ENCODE peak calls at places on chromosomes 4 and X, in seven cellular contexts. O is K562, T is SK-N-SH, D is GM12878, X is GM23338, N is HepG2, L is HCT116. H is an unnamed sample. For H3K36me3, the result is how much of the 10 kb centered on the place peaks cover.

GRCh38 chr4:133156096-133156495 is 7.0 kb downstream of the PCDH10 start:
- DNase-seq in O (no peak), T (no peak), D (no peak), X (no peak), N (no peak), L (no peak), H (no peak)

GRCh38 chr4:39526810-39527295 is 386 bp downstream of the UGDH start:
- DNase-seq in O (peak), T (no peak), D (no peak), X (peak), N (no peak), L (no peak), H (no peak)

GRCh38 chrX:48908600-48908999 is 2.8 kb downstream of the SLC35A2 start:
- DNase-seq in O (no peak), T (no peak), D (no peak), X (no peak), N (no peak), L (no peak), H (no peak)

GRCh38 chrX:43618376-43619205 is 37.5 kb upstream of the MAOA start:
- DNase-seq in O (no peak), T (no peak), D (no peak), X (peak), N (peak), L (no peak), H (no peak)

GRCh38 chr4:6689506-6689960 is 4.1 kb upstream of the S100P start:
- DNase-seq in O (no peak), T (no peak), D (no peak), X (no peak), N (peak), L (no peak), H (no peak)

GRCh38 chr4:76784237-76784636 is 113.7 kb downstream of the SOWAHB start:
- DNase-seq in O (no peak), T (no peak), D (no peak), X (peak), N (no peak), L (no peak), H (no peak)

GRCh38 chrX:25442501-25442900 is 426.7 kb upstream of the ARX start:
- DNase-seq in O (no peak), T (no peak), D (no peak), X (peak), N (no peak), L (no peak), H (no peak)

GRCh38 chr4:57190651-57191481 is 80.7 kb upstream of the IGFBP7 start:
- DNase-seq in O (peak), T (peak), D (no peak), X (peak), N (peak), L (peak), H (peak)

GRCh38 chr4:112214397-112215264 is 17.0 kb upstream of the AP1AR start:
- DNase-seq in O (peak), T (peak), D (no peak), X (peak), N (peak), L (peak), H (no peak)

GRCh38 chrX:17242470-17242869 is 132.5 kb upstream of the NHS start:
- DNase-seq in O (peak), T (peak), D (no peak), X (peak), N (peak), L (peak), H (peak)

GRCh38 chrX:13252726-13253125 is 67.1 kb downstream of the ATXN3L start:
- DNase-seq in O (no peak), T (no peak), D (no peak), X (no peak), N (no peak), L (no peak), H (no peak)

GRCh38 chr4:148067307-148067916 is 335.5 kb downstream of the ARHGAP10 start:
- DNase-seq in O (no peak), T (no peak), D (no peak), X (no peak), N (no peak), L (no peak), H (no peak)

GRCh38 chrX:68252664-68253063 is 180.6 kb downstream of the OPHN1 start:
- DNase-seq in O (no peak), T (no peak), D (no peak), X (no peak), N (no peak), L (no peak), H (no peak)

GRCh38 chrX:10525381-10525780 is 95.0 kb downstream of the MID1 start:
- DNase-seq in O (no peak), T (no peak), D (no peak), X (no peak), N (no peak), L (no peak), H (no peak)

GRCh38 chr4:52574036-52574435 is 85.1 kb downstream of the USP46 start:
- DNase-seq in O (no peak), T (no peak), D (no peak), X (no peak), N (no peak), L (no peak), H (no peak)

GRCh38 chr4:174365018-174365587 is 81.4 kb downstream of the CEP44 start:
- DNase-seq in O (peak), T (peak), D (no peak), X (peak), N (peak), L (peak), H (no peak)

GRCh38 chr4:76354517-76355473 is 48.3 kb downstream of the STBD1 start:
- DNase-seq in O (no peak), T (no peak), D (no peak), X (no peak), N (no peak), L (no peak), H (no peak)

DNA sequence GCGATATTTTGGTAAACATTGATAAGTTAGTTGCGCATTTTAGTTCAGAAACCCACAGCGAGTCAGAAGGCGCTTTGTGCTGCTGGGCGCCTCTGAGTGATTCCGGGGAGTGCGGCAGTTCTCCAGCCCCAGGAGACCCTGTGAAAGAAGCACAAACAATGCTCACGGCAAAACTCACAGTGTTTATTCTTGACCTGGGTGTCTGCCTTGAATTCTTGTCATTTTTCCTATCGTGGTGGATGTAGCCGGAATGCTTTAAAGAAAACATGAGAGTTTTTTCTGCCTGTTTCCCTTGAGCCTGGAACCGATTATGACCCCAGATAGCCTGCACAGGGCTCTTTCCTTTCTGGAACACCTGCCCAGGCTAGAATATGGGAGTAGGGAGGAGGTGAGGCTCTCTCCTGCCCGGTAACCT is 6.7 kb downstream of the TBL1X start:
- DNase-seq in O (no peak), T (no peak), D (no peak), X (no peak), N (peak), L (no peak), H (no peak)
- TF ChIP-seq REST in O (no peak), T (no peak), D (no peak), X (no peak), N (no peak), L (no peak), H (no peak)

DNA sequence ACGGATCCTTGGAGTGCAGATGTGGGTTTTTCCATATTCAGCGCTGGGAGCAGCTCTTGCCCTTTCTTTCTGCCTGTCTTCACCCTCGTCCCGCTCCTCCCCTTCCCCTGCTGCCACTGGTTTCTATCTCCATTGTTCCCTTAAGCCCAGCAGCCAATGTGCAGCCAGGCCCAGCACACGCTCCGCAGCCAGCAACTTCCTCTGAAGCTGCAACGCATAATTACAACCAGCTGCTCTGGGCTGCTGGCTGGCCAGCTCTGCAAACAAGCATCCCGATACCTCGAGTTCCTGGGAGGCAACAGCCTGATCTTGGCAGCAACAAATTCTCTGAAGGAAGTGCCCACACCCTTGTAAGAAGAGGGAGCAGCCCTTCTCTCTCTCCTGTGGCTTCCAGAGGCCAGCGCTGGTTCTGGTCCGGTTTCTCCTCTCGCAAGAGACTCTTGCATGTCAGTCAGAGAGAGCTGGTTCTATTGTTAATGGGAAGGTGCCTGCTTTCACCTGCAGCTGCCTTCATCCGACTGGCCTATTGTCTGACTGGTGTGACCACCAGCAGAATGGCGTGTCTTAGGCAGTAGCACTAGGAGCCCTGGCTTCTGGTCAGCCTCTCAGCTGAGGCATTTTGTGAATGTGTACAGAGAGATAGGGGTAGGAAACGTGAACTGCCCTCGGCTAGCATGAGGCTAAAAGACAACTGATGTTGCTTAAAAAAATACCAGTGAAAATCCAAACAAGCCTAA is 83.8 kb upstream of the MAML3 start:
- DNase-seq in O (no peak), T (peak), D (no peak), X (peak), N (no peak), L (no peak), H (no peak)
- H3K4me3 ChIP-seq in O (no peak), T (peak), D (no peak), X (peak), N (no peak), L (no peak), H (no peak)

GRCh38 chr4:17583944-17584343 is 6.9 kb downstream of the LAP3 start:
- DNase-seq in O (no peak), T (no peak), D (no peak), X (no peak), N (no peak), L (no peak), H (no peak)

GRCh38 chr4:17584502-17585213 is 7.7 kb downstream of the LAP3 start:
- DNase-seq in O (no peak), T (no peak), D (no peak), X (peak), N (no peak), L (no peak), H (no peak)

GRCh38 chr4:17578482-17578891 is 1.5 kb downstream of the LAP3 start:
- DNase-seq in O (no peak), T (no peak), D (peak), X (no peak), N (no peak), L (no peak), H (no peak)

GRCh38 chr4:17577660-17578481 is 873 bp downstream of the LAP3 start:
- DNase-seq in O (no peak), T (peak), D (no peak), X (peak), N (no peak), L (no peak), H (no peak)

GRCh38 chr4:17580969-17581368 is 4.0 kb downstream of the LAP3 start:
- DNase-seq in O (no peak), T (no peak), D (no peak), X (no peak), N (no peak), L (no peak), H (no peak)
- H3K36me3 ChIP-seq in O (half or more), T (half or more), D (under half), X (under half), N (half or more), L (under half), H (under half)

DNA sequence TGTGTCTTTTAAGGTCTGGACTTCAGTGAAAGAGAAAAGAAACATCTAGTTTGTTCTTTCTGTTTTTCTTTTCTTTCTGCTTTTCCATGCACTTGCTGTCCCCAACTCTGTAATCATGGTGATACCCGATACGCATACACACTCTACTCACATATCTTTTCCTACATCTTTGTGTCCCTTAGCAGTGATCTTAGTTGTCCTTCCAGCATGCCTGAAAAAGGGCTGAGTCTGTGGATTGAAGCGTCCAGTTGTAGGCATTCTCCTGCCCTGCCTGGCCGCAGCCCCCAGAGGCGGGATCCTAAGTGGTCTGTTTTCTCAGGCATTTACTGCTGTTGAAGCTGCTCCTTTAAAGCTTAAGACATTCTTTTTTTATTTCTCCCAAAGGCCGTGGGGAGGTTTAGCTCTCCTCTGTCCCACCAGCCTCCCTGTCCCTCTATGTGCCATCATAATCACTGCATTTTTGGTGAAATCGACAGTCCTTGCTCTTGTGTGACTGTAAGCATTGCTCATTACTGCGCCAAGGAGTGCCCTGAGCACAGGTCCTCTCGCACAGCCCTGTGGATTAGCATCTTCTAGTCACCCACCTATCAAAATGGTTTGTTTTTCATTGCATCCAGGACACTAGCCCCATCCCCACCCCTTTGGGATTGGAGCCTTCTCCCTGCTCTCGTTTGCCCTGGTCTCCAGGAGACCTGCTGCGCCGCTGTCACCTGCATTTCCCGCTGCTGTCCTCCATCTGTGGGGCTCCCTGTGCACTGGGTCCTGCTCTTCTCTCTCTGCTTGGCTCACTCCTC is 4.4 kb downstream of the RGS12 start:
- DNase-seq in O (no peak), T (no peak), D (no peak), X (no peak), N (no peak), L (no peak), H (no peak)
- TF ChIP-seq REST in O (no peak), T (no peak), D (no peak), X (no peak), N (no peak), L (no peak), H (no peak)

GRCh38 chrX:46198858-46199257 is 346.4 kb downstream of the ZNF674 start:
- DNase-seq in O (no peak), T (no peak), D (no peak), X (no peak), N (peak), L (no peak), H (no peak)
- H3K4me3 ChIP-seq in O (no peak), T (peak), D (no peak), X (no peak), N (no peak), L (no peak), H (no peak)

H was measured in Panc1.